ENCODE peak calls at places on chromosomes 13 and 19, in seven cellular contexts. T is PC-3; N is K562; Y is tibial nerve; W is CD4-positive, CD25-positive, alpha-beta regulatory T cell; U is cardiac muscle cell; S is uterus. K is an unnamed sample.

GRCh38 chr19:7497292-7497691 is 8.5 kb upstream of the PEX11G start:
- DNase-seq in W (no peak), T (no peak), N (peak; percentile 58), U (no peak), S (no peak), Y (no peak), K (no peak)

GRCh38 chr19:14410054-14410774 is 8.9 kb downstream of the DDX39A start:
- DNase-seq in N (no peak), S (no peak), W (peak; percentile 44), U (no peak), T (no peak), Y (no peak), K (no peak)

GRCh38 chr13:24340608-24340955 is 31.2 kb downstream of the C1QTNF9 start:
- DNase-seq in W (no peak), S (no peak), T (no peak), N (no peak), U (no peak), Y (no peak), K (no peak)

GRCh38 chr13:30906411-30906990 is 430 bp downstream of the MEDAG start:
- DNase-seq in U (peak; percentile 31), T (no peak), N (no peak), S (no peak), Y (no peak), W (no peak), K (no peak)

GRCh38 chr19:32997716-32998355 is 25.8 kb downstream of the FAAP24 start:
- DNase-seq in T (no peak), S (no peak), Y (no peak), W (no peak), N (no peak), U (no peak), K (no peak)

GRCh38 chr13:45257638-45258338 is 56.9 kb upstream of the KCTD4 start:
- DNase-seq in N (no peak), Y (no peak), W (peak; percentile 30), S (no peak), T (peak; percentile 12), U (no peak), K (no peak)

GRCh38 chr13:93708323-93709075 is 481.9 kb downstream of the GPC6 start:
- DNase-seq in N (no peak), S (no peak), W (no peak), T (peak; percentile 8), U (no peak), Y (no peak), K (no peak)

GRCh38 chr13:32191452-32191998 is 123.6 kb downstream of the ZAR1L start:
- DNase-seq in S (no peak), W (no peak), Y (no peak), N (no peak), U (no peak), T (no peak), K (peak; percentile 0)

GRCh38 chr19:55452381-55453325 is 8.8 kb downstream of the ISOC2 start:
- DNase-seq in U (peak; percentile 91), S (peak; percentile 72), N (peak; percentile 97), W (no peak), Y (peak; percentile 56), T (peak; percentile 57), K (peak; percentile 54)

GRCh38 chr19:36849701-36850645 is 703 bp upstream of the ZNF345 start:
- DNase-seq in W (peak; percentile 89), N (peak; percentile 73), S (peak; percentile 90), U (peak; percentile 93), Y (peak; percentile 87), T (peak; percentile 58), K (peak; percentile 79)

GRCh38 chr19:6813659-6814058 is 41.2 kb downstream of the VAV1 start:
- DNase-seq in T (no peak), U (no peak), N (no peak), S (no peak), Y (no peak), W (no peak), K (no peak)

GRCh38 chr13:34076943-34077703 is 259.2 kb downstream of the RFC3 start:
- DNase-seq in N (no peak), T (peak; percentile 48), W (no peak), Y (no peak), U (peak; percentile 10), S (no peak), K (no peak)

GRCh38 chr19:4581381-4582111 is 22.1 kb upstream of the SEMA6B start:
- DNase-seq in S (no peak), U (peak; percentile 80), N (peak; percentile 76), Y (no peak), T (peak; percentile 48), W (no peak), K (no peak)

GRCh38 chr13:51715613-51716012 is 88.3 kb downstream of the DHRS12 start:
- DNase-seq in N (no peak), Y (no peak), T (peak; percentile 62), S (no peak), U (no peak), W (no peak), K (no peak)

GRCh38 chr13:22002893-22003292 is 332.0 kb downstream of the FGF9 start:
- DNase-seq in W (no peak), Y (no peak), N (no peak), U (peak; percentile 15), S (no peak), T (no peak), K (no peak)

GRCh38 chr13:99373436-99373835 is 66.2 kb upstream of the GPR183 start:
- DNase-seq in W (no peak), N (no peak), Y (no peak), S (no peak), T (no peak), U (no peak), K (no peak)

GRCh38 chr13:37960427-37960826 is 90.9 kb upstream of the TRPC4 start:
- DNase-seq in T (peak; percentile 40), N (peak; percentile 41), Y (no peak), S (no peak), W (no peak), U (no peak), K (no peak)

GRCh38 chr19:4413588-4413987 is 11.1 kb downstream of the CHAF1A start:
- DNase-seq in S (no peak), N (no peak), T (no peak), U (no peak), W (no peak), Y (no peak), K (no peak)

GRCh38 chr19:9836021-9836420 is 903 bp downstream of the PIN1 start:
- DNase-seq in W (no peak), Y (no peak), N (peak; percentile 45), U (peak; percentile 4), S (no peak), T (peak; percentile 59), K (no peak)

GRCh38 chr19:4597278-4597974 is 37.9 kb upstream of the SEMA6B start:
- DNase-seq in W (no peak), N (no peak), Y (no peak), U (no peak), T (no peak), S (no peak), K (no peak)

GRCh38 chr13:42575938-42576337 is 2.0 kb downstream of the TNFSF11 start:
- DNase-seq in W (no peak), N (no peak), Y (no peak), U (no peak), T (no peak), S (no peak), K (no peak)

GRCh38 chr13:59531571-59532091 is 632.1 kb downstream of the DIAPH3 start:
- DNase-seq in T (peak; percentile 77), W (peak; percentile 7), Y (peak; percentile 75), S (peak; percentile 77), N (peak; percentile 79), U (peak; percentile 80), K (peak; percentile 35)

GRCh38 chr13:73499685-73500084 is 440.9 kb downstream of the KLF5 start:
- DNase-seq in S (no peak), T (no peak), U (no peak), Y (no peak), W (no peak), N (no peak), K (no peak)

GRCh38 chr19:47226426-47227346 is 4.3 kb downstream of the BBC3 start:
- DNase-seq in S (peak; percentile 82), Y (peak; percentile 85), U (peak; percentile 32), N (peak; percentile 97), W (peak; percentile 35), T (peak; percentile 28), K (no peak)

DNA sequence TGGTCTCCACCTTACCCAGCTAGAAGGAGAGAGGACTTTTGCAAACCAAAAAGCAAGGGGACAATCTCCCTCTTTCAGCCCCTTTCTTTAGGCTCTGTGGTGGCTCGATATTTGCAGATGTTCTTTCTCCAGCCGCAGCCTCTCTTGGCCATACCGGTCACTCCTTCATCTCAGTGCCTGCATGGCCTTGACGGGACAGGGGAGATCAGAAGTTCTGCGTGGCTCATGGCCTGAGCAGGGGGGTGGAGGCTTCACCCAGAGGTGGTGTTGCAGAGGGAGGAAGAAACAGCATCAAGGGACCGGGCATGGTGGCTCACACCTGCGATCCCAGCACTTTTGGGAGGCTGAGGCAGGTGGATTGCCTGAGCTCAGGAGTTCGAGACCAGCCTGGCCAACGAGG is 53.2 kb downstream of the MYO9B start:
- DNase-seq in Y (no peak), S (no peak), T (no peak), W (no peak), U (no peak), N (no peak), K (no peak)
- H3K4me1 ChIP-seq in Y (peaks cover 20% of the 10 kb centered on the region), S (no peaks in the 10 kb centered on the region), T (no peaks in the 10 kb centered on the region), W (peaks cover 38% of the 10 kb centered on the region), U (peaks cover 8% of the 10 kb centered on the region), N (no peaks in the 10 kb centered on the region), K (peaks cover 9% of the 10 kb centered on the region)

DNA sequence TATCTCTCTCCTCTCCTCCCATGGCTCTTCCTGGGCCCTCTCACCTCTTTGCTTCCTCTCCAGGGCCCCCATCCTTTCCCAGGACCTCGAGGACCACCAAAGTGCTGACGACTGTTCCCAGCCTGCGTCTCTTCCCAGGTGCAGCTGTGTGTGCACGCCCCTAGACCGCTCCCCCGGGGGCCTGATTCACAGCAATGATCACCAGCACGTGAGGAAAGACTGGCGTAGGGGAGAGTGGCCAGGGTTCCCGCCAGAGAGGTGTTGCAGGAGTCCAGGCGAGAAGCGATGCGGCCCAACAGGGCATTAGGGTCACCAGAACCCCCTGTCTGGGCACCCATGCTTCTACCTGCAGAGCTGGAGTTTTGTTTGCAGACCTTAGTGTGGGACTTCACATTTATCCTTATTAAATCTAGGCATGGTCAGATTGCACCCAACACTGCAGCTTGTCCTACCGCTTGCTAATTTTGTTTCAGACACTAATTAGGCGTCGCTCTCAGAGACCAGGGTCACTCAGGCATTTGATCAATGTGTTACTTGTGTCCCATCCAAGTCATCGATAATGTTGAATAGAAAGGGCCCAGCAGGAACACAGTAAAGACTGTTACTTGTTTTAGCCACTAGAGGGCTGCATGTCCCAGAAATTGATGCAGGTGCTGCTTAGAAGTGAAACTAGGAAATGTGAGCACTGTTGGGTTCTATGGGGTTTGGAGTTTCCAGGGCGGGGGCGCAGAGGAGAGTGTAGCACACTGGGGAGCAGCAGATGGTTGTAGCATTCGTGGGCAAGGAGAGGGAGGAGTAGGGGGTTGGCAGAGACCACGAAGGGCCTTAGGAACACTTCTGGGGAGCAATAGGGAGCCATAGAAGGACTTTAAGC is 53.2 kb downstream of the CDADC1 start:
- DNase-seq in T (peak; percentile 63), W (peak; percentile 79), U (peak; percentile 74), Y (peak; percentile 57), N (peak; percentile 77), S (peak; percentile 68), K (peak; percentile 28)
- H3K4me1 ChIP-seq in T (no peaks in the 10 kb centered on the region), W (peaks cover 8% of the 10 kb centered on the region), U (no peaks in the 10 kb centered on the region), Y (peaks cover 24% of the 10 kb centered on the region), N (peaks cover 2% of the 10 kb centered on the region), S (no peaks in the 10 kb centered on the region), K (no peaks in the 10 kb centered on the region)

GRCh38 chr13:111456452-111457230 is 136.2 kb downstream of the TEX29 start:
- DNase-seq in T (no peak), U (no peak), W (no peak), Y (no peak), N (no peak), S (no peak), K (no peak)
- H3K4me1 ChIP-seq in T (no peaks in the 10 kb centered on the region), U (no peaks in the 10 kb centered on the region), W (no peaks in the 10 kb centered on the region), Y (no peaks in the 10 kb centered on the region), N (no peaks in the 10 kb centered on the region), S (no peaks in the 10 kb centered on the region), K (peaks cover 4% of the 10 kb centered on the region)

GRCh38 chr19:35451278-35452096 is 3.4 kb downstream of the FFAR2 start:
- DNase-seq in U (no peak), Y (no peak), T (no peak), N (no peak), S (no peak), W (no peak), K (no peak)
- H3K4me1 ChIP-seq in U (no peaks in the 10 kb centered on the region), Y (no peaks in the 10 kb centered on the region), T (no peaks in the 10 kb centered on the region), N (no peaks in the 10 kb centered on the region), S (no peaks in the 10 kb centered on the region), W (peaks cover 17% of the 10 kb centered on the region), K (peaks cover 3% of the 10 kb centered on the region)